ENCODE peak calls at places on chromosomes 16 and 17, in ten cellular contexts. T, R, N, O, D, S, Q, J, G and K are unnamed samples.

GRCh38 chr17:45906927-45907622 is 12.7 kb downstream of the MAPT start:
- DNase-seq in T (no peak), R (no peak), N (no peak), O (no peak), D (no peak), S (no peak), Q (no peak), J (no peak), G (no peak), K (no peak)

GRCh38 chr16:11149011-11149616 is 106.9 kb downstream of the SOCS1 start:
- DNase-seq in T (peak), R (no peak), N (no peak), O (no peak), D (no peak), S (no peak), Q (peak), J (no peak), G (no peak), K (no peak)

GRCh38 chr16:80883159-80883642 is 78.8 kb upstream of the CDYL2 start:
- DNase-seq in T (no peak), R (no peak), N (no peak), O (no peak), D (no peak), S (no peak), Q (no peak), J (no peak), G (no peak), K (no peak)

GRCh38 chr16:616771-617586 is 13.8 kb upstream of the WFIKKN1 start:
- DNase-seq in T (no peak), R (no peak), N (no peak), O (no peak), D (no peak), S (no peak), Q (no peak), J (no peak), G (no peak), K (no peak)

GRCh38 chr17:68356520-68356919 is 65.2 kb downstream of the ARSG start:
- DNase-seq in T (peak), R (no peak), N (no peak), O (no peak), D (no peak), S (no peak), Q (no peak), J (no peak), G (no peak), K (no peak)

GRCh38 chr17:62704381-62704971 is 77.0 kb downstream of the MRC2 start:
- DNase-seq in T (peak), R (no peak), N (no peak), O (peak), D (no peak), S (peak), Q (no peak), J (peak), G (peak), K (no peak)

GRCh38 chr17:74711058-74711824 is 1.5 kb downstream of the CD300LF start:
- DNase-seq in T (no peak), R (no peak), N (no peak), O (no peak), D (no peak), S (no peak), Q (no peak), J (no peak), G (no peak), K (no peak)

GRCh38 chr17:48578616-48579560 is 738 bp upstream of the HOXB4 start:
- DNase-seq in T (no peak), R (no peak), N (no peak), O (no peak), D (no peak), S (no peak), Q (no peak), J (no peak), G (peak), K (no peak)

GRCh38 chr16:48824271-48824670 is 214.3 kb upstream of the N4BP1 start:
- DNase-seq in T (no peak), R (no peak), N (peak), O (no peak), D (no peak), S (no peak), Q (peak), J (no peak), G (no peak), K (no peak)

GRCh38 chr16:23905027-23905426 is 69.2 kb downstream of the PRKCB start:
- DNase-seq in T (peak), R (peak), N (peak), O (peak), D (peak), S (peak), Q (no peak), J (peak), G (peak), K (no peak)

GRCh38 chr17:69762359-69762758 is 312.7 kb upstream of the KCNJ16 start:
- DNase-seq in T (no peak), R (no peak), N (no peak), O (no peak), D (no peak), S (no peak), Q (no peak), J (no peak), G (peak), K (no peak)

GRCh38 chr16:30777591-30778297 is 9.3 kb downstream of the ZNF629 start:
- DNase-seq in T (no peak), R (no peak), N (no peak), O (no peak), D (no peak), S (no peak), Q (no peak), J (no peak), G (peak), K (no peak)

GRCh38 chr16:30778549-30779244 is 8.3 kb downstream of the ZNF629 start:
- DNase-seq in T (no peak), R (no peak), N (no peak), O (no peak), D (peak), S (no peak), Q (no peak), J (peak), G (no peak), K (no peak)

GRCh38 chr16:30780549-30780948 is 6.5 kb downstream of the ZNF629 start:
- DNase-seq in T (no peak), R (no peak), N (no peak), O (no peak), D (no peak), S (no peak), Q (no peak), J (no peak), G (no peak), K (no peak)

GRCh38 chr16:30779596-30779995 is 7.4 kb downstream of the ZNF629 start:
- DNase-seq in T (no peak), R (no peak), N (no peak), O (no peak), D (no peak), S (no peak), Q (no peak), J (no peak), G (no peak), K (no peak)

DNA sequence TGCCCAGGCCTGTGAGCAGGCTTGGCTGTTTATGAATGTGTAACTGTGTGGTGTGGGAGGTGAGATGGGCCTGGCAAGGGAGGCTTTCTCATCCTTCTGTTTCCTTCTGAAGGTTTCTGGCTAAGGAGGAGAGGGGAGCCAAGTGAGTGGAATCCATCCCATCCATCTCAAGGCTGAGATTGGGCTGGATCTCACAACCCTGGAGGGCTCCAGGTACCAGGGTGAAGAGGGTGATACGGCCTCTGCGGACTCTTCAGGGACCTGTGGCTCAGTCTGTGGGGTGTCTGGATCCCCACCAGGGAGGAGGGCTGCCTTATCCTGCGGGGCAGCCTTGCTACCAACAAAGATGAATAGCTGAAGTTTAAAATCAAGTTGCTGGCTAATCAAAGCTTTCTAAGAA is 7.0 kb downstream of the ZNF629 start:
- DNase-seq in T (no peak), R (no peak), N (no peak), O (no peak), D (no peak), S (no peak), Q (no peak), J (no peak), G (no peak), K (no peak)
- H3K27ac ChIP-seq in T (no peak), R (no peak), N (no peak), O (no peak), D (no peak), S (no peak), Q (no peak), J (peak), G (no peak), K (no peak)

DNA sequence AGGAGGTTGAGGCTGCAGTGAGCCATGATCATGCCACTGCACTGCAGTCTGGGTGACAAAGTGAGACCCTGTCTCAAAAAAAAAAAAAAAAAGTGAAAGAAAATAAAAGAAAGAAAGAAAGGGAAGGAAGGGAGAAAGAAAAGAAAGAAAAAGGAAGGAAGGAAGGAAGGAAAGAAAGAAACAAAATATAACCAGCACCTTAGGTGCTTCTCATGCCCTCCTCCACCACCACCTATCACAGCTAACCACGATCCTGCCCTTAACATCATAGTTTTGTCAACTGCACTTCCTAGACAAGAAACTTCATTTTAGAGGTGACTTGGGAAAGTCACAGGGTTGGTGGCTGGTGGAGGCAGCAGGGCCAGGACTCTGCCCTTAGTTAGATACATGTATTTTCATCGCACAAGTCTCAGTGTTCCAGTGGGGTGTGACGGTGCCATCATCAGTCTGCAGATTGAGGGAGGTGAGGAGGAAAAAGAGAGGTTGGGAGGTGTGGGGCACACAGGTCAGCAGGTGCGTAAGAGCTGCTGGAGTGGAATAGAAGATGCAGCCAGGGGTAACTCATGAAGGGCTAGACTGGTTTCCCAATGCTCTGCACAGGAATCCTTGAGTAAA is 10.0 kb downstream of the SUPT4H1 start:
- DNase-seq in T (no peak), R (no peak), N (no peak), O (no peak), D (no peak), S (no peak), Q (no peak), J (no peak), G (no peak), K (no peak)
- H3K4me3 ChIP-seq in T (no peak), R (no peak), N (no peak), O (no peak), D (no peak), S (no peak), Q (no peak), J (no peak), G (no peak), K (no peak)

DNA sequence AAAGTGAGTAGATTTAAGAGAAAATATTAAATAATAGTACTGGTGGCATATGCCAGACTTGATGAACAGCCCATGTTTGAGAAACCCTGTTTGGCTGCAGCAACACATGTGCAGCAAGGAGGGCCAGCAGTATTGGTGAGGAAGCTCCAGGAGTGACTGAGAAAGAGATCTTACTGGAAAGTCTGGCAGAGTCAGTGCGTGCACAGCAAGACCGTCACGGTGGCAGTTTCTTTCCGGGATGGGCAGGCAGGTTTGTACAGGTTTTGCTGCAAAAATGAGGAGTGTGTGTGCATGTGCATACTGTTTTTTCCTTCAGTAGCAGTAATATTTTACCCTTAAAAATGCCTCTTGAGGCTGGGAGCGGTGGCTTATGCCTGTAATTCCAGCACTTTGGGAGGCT is 41.4 kb downstream of the KSR1 start:
- DNase-seq in T (no peak), R (no peak), N (no peak), O (no peak), D (no peak), S (no peak), Q (no peak), J (no peak), G (no peak), K (no peak)
- H3K27ac ChIP-seq in T (no peak), R (no peak), N (no peak), O (no peak), D (no peak), S (no peak), Q (no peak), J (no peak), G (no peak), K (no peak)

DNA sequence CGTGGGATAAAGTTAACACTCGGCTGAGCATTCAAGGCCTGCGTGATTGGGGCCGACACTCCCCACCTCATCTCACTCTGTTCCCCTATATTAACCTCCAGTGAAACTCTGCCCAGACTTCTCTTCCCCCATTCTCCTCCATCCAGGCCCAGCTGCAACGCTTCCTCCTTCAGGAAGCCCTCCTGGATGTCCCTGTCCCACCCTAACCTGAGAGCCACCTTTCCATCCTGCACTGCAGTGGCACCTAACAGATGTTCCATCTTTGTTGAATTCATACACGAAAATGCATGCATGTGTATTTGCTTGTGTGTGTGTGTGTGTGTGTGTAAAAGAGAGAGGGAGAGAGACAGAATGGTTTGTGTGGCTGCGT is 32.6 kb upstream of the SBK1 start:
- DNase-seq in T (no peak), R (no peak), N (no peak), O (no peak), D (no peak), S (no peak), Q (no peak), J (no peak), G (no peak), K (no peak)
- H3K4me3 ChIP-seq in T (no peak), R (no peak), N (peak), O (no peak), D (no peak), S (no peak), Q (no peak), J (no peak), G (no peak), K (no peak)

DNA sequence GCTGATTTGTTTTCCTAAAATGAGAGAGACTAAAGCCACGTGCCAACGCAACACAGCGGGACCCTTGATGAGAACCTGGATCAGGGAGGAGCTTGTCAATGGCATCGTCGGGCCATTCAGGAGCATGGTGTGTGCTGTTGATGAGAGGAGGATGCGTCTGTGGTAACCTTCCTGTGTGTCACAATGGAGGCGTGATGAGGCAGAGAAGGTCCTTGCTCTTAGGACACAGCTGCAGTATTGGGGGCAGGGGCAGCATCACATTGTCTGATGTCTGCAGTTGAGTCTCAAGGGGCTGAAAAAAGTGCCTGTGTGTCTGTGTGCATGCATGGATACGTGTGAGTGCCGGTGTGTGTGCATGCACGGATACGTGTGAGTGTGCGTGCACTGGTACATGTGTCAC is 39.0 kb downstream of the BAIAP2 start:
- DNase-seq in T (no peak), R (no peak), N (no peak), O (no peak), D (no peak), S (no peak), Q (no peak), J (no peak), G (no peak), K (no peak)
- H3K27ac ChIP-seq in T (no peak), R (no peak), N (no peak), O (no peak), D (no peak), S (no peak), Q (no peak), J (no peak), G (no peak), K (no peak)

DNA sequence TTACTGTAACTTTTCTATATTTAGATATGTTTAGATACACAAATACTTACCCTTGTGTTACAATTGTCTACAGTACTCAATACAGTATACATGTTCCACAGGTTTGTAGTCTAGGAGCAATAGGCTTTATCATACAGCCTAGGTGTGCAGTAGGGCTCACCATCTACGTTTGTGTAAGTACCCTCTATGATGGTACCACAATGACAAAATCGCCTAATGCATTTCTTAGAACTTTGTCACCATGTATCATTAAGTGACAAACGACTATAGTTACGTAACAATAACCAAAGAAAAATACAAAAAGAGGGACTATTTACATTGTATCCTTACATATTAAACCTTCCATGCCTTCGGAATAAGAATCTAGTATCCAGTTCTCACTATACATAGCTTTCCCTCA is 8.0 kb downstream of the STAT5B start:
- DNase-seq in T (no peak), R (no peak), N (no peak), O (no peak), D (no peak), S (no peak), Q (no peak), J (no peak), G (no peak), K (no peak)
- H3K4me3 ChIP-seq in T (no peak), R (no peak), N (no peak), O (no peak), D (no peak), S (no peak), Q (no peak), J (no peak), G (no peak), K (no peak)

GRCh38 chr16:85523602-85524364 is 89.3 kb upstream of the GSE1 start:
- DNase-seq in T (peak), R (no peak), N (peak), O (no peak), D (peak), S (no peak), Q (no peak), J (peak), G (no peak), K (no peak)

GRCh38 chr16:85520853-85521736 is 92.0 kb upstream of the GSE1 start:
- DNase-seq in T (no peak), R (no peak), N (no peak), O (no peak), D (no peak), S (peak), Q (no peak), J (no peak), G (no peak), K (no peak)

GRCh38 chr16:85521737-85522042 is 91.4 kb upstream of the GSE1 start:
- DNase-seq in T (no peak), R (no peak), N (no peak), O (no peak), D (no peak), S (no peak), Q (no peak), J (no peak), G (no peak), K (no peak)

GRCh38 chr16:85522842-85523601 is 90.1 kb upstream of the GSE1 start:
- DNase-seq in T (no peak), R (no peak), N (no peak), O (no peak), D (no peak), S (no peak), Q (no peak), J (no peak), G (peak), K (no peak)

DNA sequence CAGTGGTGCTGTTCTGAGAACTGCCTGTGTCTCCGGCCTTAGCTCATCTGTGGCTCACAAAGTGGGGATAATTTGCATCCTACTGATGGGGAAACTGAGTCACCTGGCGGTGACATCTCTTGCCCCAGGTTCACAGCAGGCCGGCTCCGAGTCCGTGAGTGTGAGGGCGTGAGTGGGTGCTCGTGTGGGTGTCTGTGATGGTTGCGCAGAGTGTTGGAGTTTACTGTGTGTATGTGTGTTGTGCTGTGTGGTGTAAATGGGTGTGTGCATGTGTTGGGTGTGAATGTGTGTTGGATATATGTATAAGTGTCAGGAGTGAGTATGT is 90.6 kb upstream of the GSE1 start:
- DNase-seq in T (no peak), R (no peak), N (no peak), O (no peak), D (no peak), S (no peak), Q (no peak), J (no peak), G (no peak), K (no peak)
- H3K27ac ChIP-seq in T (no peak), R (no peak), N (no peak), O (no peak), D (no peak), S (no peak), Q (no peak), J (peak), G (no peak), K (no peak)

GRCh38 chr16:67163164-67163902 is 1.2 kb upstream of the HSF4 start:
- DNase-seq in T (no peak), R (no peak), N (peak), O (no peak), D (peak), S (no peak), Q (peak), J (peak), G (no peak), K (peak)
- H3K4me3 ChIP-seq in T (no peak), R (peak), N (peak), O (no peak), D (peak), S (no peak), Q (no peak), J (peak), G (no peak), K (peak)

GRCh38 chr17:32846143-32846542 is 30.8 kb downstream of the MYO1D start:
- DNase-seq in T (no peak), R (no peak), N (no peak), O (no peak), D (no peak), S (no peak), Q (no peak), J (no peak), G (no peak), K (no peak)

GRCh38 chr17:32835291-32835761 is 41.6 kb downstream of the MYO1D start:
- DNase-seq in T (no peak), R (no peak), N (no peak), O (no peak), D (no peak), S (no peak), Q (no peak), J (no peak), G (no peak), K (no peak)

GRCh38 chr17:32836527-32836926 is 40.4 kb downstream of the MYO1D start:
- DNase-seq in T (no peak), R (no peak), N (no peak), O (no peak), D (no peak), S (no peak), Q (no peak), J (no peak), G (no peak), K (no peak)

DNA sequence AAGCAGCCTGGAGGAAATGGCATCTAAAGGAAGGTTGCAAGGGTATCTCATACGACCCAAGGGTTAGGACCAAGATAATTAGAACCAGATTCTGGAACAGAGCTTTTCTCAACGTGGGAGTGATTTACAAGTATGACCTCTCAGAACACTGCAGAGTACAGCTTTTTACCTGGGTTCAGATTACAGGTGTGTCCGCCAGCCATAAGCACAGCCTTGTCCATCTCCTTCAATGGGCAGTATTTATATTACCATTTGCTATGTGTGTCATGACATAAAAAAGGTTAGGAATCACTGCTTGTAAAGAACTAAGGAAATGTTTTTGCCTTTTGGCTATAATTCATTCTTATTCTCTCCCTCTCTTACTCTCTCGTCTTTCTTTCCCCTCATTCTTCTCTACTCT is 36.7 kb downstream of the MYO1D start:
- DNase-seq in T (no peak), R (no peak), N (no peak), O (no peak), D (no peak), S (no peak), Q (no peak), J (no peak), G (no peak), K (no peak)
- H3K27ac ChIP-seq in T (no peak), R (no peak), N (no peak), O (no peak), D (no peak), S (no peak), Q (no peak), J (no peak), G (no peak), K (no peak)